ENCODE peak calls at places on chromosomes 16 and 17, in four cellular contexts. P is PC-3, R is uterus, J is BJ. L is an unnamed sample.
A peak's percentile ranks its signal among the peaks of the same experiment; 100 is the strongest.

GRCh38 chr17:59607817-59608403 is 11.8 kb upstream of the CLTC start:
- DNase-seq in P (peak; percentile 63), R (no peak), J (no peak), L (no peak)

GRCh38 chr16:89958068-89958467 is 9.5 kb downstream of the DEF8 start:
- DNase-seq in P (peak; percentile 33), R (no peak), J (no peak), L (peak; percentile 57)

GRCh38 chr16:27795992-27796614 is 246.2 kb downstream of the KATNIP start:
- DNase-seq in P (peak; percentile 43), R (no peak), J (no peak), L (no peak)

GRCh38 chr17:55089955-55090573 is 121.5 kb downstream of the STXBP4 start:
- DNase-seq in P (peak; percentile 82), R (no peak), J (no peak), L (no peak)

GRCh38 chr16:71882505-71883192 is 1.3 kb downstream of the ZNF821 start:
- DNase-seq in P (peak; percentile 81), R (peak; percentile 41), J (no peak), L (no peak)

GRCh38 chr16:85171809-85172464 is 59.7 kb upstream of the CIBAR2 start:
- DNase-seq in P (peak; percentile 11), R (no peak), J (no peak), L (no peak)

GRCh38 chr16:76854234-76854633 is 336.8 kb upstream of the MON1B start:
- DNase-seq in P (peak; percentile 29), R (no peak), J (no peak), L (no peak)

GRCh38 chr16:77897038-77897437 is 108.7 kb downstream of the VAT1L start:
- DNase-seq in P (no peak), R (no peak), J (no peak), L (no peak)

GRCh38 chr17:44345497-44346026 is 460 bp downstream of the GRN start:
- DNase-seq in P (peak; percentile 77), R (peak; percentile 56), J (no peak), L (no peak)

GRCh38 chr16:66346221-66346620 is 20.3 kb upstream of the CDH5 start:
- DNase-seq in P (no peak), R (no peak), J (no peak), L (no peak)

GRCh38 chr16:66741131-66741900 is 10.1 kb downstream of the DYNC1LI2 start:
- DNase-seq in P (peak; percentile 74), R (peak; percentile 88), J (peak; percentile 86), L (peak; percentile 94)

GRCh38 chr16:67907397-67907796 is 14.3 kb downstream of the PSKH1 start:
- DNase-seq in P (no peak), R (no peak), J (no peak), L (no peak)

GRCh38 chr16:67914758-67915622 is 16.7 kb downstream of the CTRL start:
- DNase-seq in P (no peak), R (no peak), J (no peak), L (no peak)

GRCh38 chr16:67915831-67916723 is 15.6 kb downstream of the CTRL start:
- DNase-seq in P (no peak), R (no peak), J (no peak), L (peak; percentile 48)

GRCh38 chr16:67909056-67909742 is 16.1 kb downstream of the PSKH1 start:
- DNase-seq in P (no peak), R (no peak), J (no peak), L (no peak)

GRCh38 chr16:67910162-67910561 is 17.1 kb downstream of the PSKH1 start:
- DNase-seq in P (no peak), R (no peak), J (no peak), L (no peak)
- TF ChIP-seq CTCF in P (no peak), R (no peak), J (no peak), L (no peak)

GRCh38 chr17:76368545-76368944 is 14.8 kb upstream of the PRPSAP1 start:
- DNase-seq in P (no peak), R (no peak), J (peak; percentile 44), L (no peak)

GRCh38 chr17:76367647-76368046 is 13.9 kb upstream of the PRPSAP1 start:
- DNase-seq in P (no peak), R (no peak), J (no peak), L (no peak)

GRCh38 chr17:76369804-76370203 is 14.6 kb upstream of the SPHK1 start:
- DNase-seq in P (no peak), R (no peak), J (no peak), L (no peak)

GRCh38 chr17:76371656-76372628 is 12.5 kb upstream of the SPHK1 start:
- DNase-seq in P (peak; percentile 77), R (no peak), J (peak; percentile 93), L (no peak)

DNA sequence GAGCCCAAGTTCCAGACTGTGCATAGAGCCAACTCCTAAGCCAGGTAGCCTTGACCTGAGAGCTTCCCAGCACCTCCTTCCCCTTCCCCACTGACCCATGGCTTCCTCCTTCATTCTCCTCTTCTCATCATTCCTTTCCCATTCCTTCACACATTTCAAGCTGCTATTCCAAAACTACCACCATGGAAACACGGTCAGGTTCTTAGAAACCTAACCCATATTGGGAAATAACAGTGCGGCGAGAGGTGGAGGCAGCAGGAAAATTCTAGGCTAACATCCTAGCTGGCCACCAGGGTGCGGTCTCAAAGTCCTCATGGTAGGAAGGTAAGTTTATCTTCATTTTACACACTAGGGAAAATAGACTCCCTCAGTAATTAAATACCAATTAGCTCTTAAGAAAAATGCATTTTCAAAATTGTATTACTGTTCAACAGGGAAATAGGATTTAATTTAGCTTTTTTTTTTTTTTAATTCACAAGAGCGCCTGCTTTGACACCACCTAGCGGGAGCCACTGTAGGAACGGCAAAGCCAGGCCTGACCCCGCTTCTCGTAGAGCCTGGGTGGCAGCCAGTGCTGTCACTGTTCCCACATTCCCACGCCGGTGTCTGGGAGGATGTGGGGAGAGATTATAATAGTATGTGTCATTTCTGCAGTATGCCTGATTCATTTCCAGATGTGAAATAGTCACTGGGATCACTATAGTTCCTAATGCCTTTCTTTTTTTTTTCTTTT is 14.0 kb upstream of the SPHK1 start:
- DNase-seq in P (peak; percentile 99), R (peak; percentile 85), J (peak; percentile 95), L (peak; percentile 92)
- TF ChIP-seq CTCF in P (peak; percentile 100), R (peak; percentile 48), J (peak; percentile 63), L (peak; percentile 82)

GRCh38 chr17:50370052-50370451 is 2.9 kb downstream of the MRPL27 start:
- DNase-seq in P (no peak), R (no peak), J (no peak), L (no peak)

GRCh38 chr17:50373705-50374104 is 676 bp downstream of the EME1 start:
- DNase-seq in P (no peak), R (no peak), J (no peak), L (no peak)

GRCh38 chr17:50371526-50371925 is 1.5 kb downstream of the MRPL27 start:
- DNase-seq in P (no peak), R (no peak), J (no peak), L (no peak)

GRCh38 chr17:50372708-50373556 is at the start of the genes EME1 and MRPL27:
- DNase-seq in P (peak; percentile 95), R (peak; percentile 78), J (peak; percentile 43), L (peak; percentile 92)

GRCh38 chr17:50372222-50372621 is 762 bp downstream of the MRPL27 start:
- DNase-seq in P (no peak), R (no peak), J (no peak), L (no peak)
- TF ChIP-seq CTCF in P (no peak), R (no peak), J (no peak), L (no peak)

GRCh38 chr17:33657181-33657580 is 364.1 kb upstream of the ASIC2 start:
- DNase-seq in P (no peak), R (no peak), J (no peak), L (no peak)

GRCh38 chr17:33653389-33653788 is 360.3 kb upstream of the ASIC2 start:
- DNase-seq in P (no peak), R (no peak), J (no peak), L (no peak)

GRCh38 chr17:33647976-33648375 is 354.9 kb upstream of the ASIC2 start:
- DNase-seq in P (no peak), R (no peak), J (no peak), L (no peak)

DNA sequence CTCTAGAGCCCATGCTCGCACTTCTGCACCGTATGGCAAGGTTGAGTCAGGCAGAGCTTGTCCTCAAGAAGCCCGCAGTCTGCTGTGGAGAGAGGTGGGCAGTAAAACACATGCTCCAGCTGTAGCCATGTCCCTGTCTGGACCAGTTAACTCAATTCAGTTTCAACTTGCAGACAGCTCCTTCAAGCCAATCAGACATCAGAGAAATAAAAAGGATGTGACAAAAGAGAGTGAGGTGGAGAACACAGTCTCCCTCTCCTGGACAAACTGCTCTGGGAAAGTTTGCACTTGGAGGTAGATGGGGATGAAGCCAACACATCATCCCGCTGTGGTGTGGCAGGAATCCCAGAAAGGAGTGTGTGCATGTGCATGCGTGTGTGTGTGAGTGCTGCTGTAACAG is 358.5 kb upstream of the ASIC2 start:
- DNase-seq in P (peak; percentile 4), R (no peak), J (no peak), L (no peak)
- TF ChIP-seq CTCF in P (no peak), R (no peak), J (no peak), L (no peak)

DNA sequence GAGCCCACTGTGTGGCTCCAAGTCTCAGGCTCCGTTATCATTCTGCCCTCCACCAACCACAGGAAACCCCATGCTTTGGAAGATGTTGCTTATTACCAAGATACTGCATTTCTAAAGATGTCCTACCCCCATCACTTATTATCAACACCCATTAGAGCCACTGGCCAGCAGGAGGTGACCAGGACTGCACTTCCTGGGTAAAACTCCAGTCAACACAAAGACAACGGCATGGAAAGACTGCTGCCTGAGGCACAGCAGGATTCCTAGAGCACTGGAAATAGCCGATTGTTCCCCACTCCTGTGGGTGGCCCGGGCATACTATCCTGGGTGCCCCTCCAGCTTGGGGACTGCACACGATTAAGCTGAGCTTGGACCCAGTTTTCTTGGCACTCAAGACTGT is 133.7 kb downstream of the AATF start:
- DNase-seq in P (no peak), R (no peak), J (no peak), L (no peak)
- TF ChIP-seq CTCF in P (no peak), R (no peak), J (no peak), L (no peak)

DNA sequence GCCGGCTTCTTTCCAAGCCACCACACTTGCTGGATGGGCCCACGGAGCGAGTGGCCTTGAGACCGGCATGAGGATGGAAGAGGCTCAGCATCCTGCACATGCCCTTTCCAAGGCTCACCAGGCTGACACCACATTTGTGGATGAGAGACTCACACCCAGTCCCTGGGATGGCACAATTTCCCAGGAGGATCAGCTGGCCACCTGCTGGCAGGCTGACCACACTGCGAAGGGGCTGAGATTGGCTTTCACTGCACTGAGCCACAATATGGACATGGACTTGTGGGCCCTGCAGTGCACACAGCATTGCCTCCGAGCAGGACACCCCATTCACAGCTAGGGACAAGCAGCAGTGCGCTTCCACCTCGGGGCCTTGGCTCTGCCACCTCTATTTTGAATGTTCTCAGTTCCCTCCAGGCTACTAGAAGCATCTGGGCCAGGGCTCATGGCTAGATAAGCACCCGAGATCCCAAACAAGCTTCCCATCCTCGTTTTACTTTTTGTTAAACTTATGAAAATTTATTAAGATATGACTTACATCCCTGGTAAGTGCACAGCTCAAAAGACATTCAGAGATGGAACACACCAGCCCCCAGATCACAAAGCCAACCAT is 25.3 kb upstream of the KSR1 start:
- DNase-seq in P (peak; percentile 57), R (no peak), J (no peak), L (no peak)
- TF ChIP-seq CTCF in P (peak; percentile 66), R (peak; percentile 40), J (peak; percentile 85), L (peak; percentile 41)